ENCODE peak calls at places on chromosomes 13 and 19, in six cellular contexts. One of them, this sample, is unnamed. For H3K27me3, the result is how much of the 10 kb centered on the place peaks cover.

GRCh38 chr19:43620061-43621001 is 902 bp upstream of the ZNF428 start:
- DNase-seq in heart left ventricle: no peak
- DNase-seq in sigmoid colon: no peak
- DNase-seq in prostate gland: no peak
- DNase-seq in H1: no peak
- DNase-seq in tibial nerve: no peak
- DNase-seq in this sample: no peak

GRCh38 chr19:47227347-47228167 is 3.4 kb downstream of the BBC3 start:
- DNase-seq in heart left ventricle: peak
- DNase-seq in tibial nerve: peak
- DNase-seq in prostate gland: peak
- DNase-seq in H1: peak
- DNase-seq in sigmoid colon: peak
- DNase-seq in this sample: peak

GRCh38 chr13:44237276-44237767 is 136.3 kb upstream of the SERP2 start:
- DNase-seq in tibial nerve: peak
- DNase-seq in H1: no peak
- DNase-seq in sigmoid colon: peak
- DNase-seq in prostate gland: peak
- DNase-seq in heart left ventricle: peak
- DNase-seq in this sample: peak

GRCh38 chr13:29171244-29171643 is 351.1 kb downstream of the MTUS2 start:
- DNase-seq in tibial nerve: no peak
- DNase-seq in H1: no peak
- DNase-seq in sigmoid colon: no peak
- DNase-seq in prostate gland: no peak
- DNase-seq in heart left ventricle: no peak
- DNase-seq in this sample: no peak

GRCh38 chr19:30222993-30223865 is 149.0 kb upstream of the ZNF536 start:
- DNase-seq in prostate gland: no peak
- DNase-seq in heart left ventricle: no peak
- DNase-seq in sigmoid colon: peak
- DNase-seq in tibial nerve: no peak
- DNase-seq in H1: peak
- DNase-seq in this sample: no peak

GRCh38 chr19:35017507-35017906 is 12.8 kb upstream of the SCN1B start:
- DNase-seq in sigmoid colon: peak
- DNase-seq in tibial nerve: no peak
- DNase-seq in H1: no peak
- DNase-seq in heart left ventricle: no peak
- DNase-seq in prostate gland: no peak
- DNase-seq in this sample: no peak

GRCh38 chr19:39257227-39257626 is 8.6 kb upstream of the IFNL4 start:
- DNase-seq in tibial nerve: no peak
- DNase-seq in heart left ventricle: no peak
- DNase-seq in H1: no peak
- DNase-seq in prostate gland: no peak
- DNase-seq in sigmoid colon: no peak
- DNase-seq in this sample: no peak

GRCh38 chr13:44259045-44260042 is 114.3 kb upstream of the SERP2 start:
- DNase-seq in H1: no peak
- DNase-seq in tibial nerve: no peak
- DNase-seq in prostate gland: no peak
- DNase-seq in sigmoid colon: no peak
- DNase-seq in heart left ventricle: peak
- DNase-seq in this sample: peak

GRCh38 chr19:8595651-8596050 is 14.9 kb downstream of the ADAMTS10 start:
- DNase-seq in sigmoid colon: no peak
- DNase-seq in heart left ventricle: no peak
- DNase-seq in prostate gland: no peak
- DNase-seq in tibial nerve: no peak
- DNase-seq in H1: no peak
- DNase-seq in this sample: no peak

GRCh38 chr13:29526741-29527140 is 68.7 kb downstream of the SLC7A1 start:
- DNase-seq in heart left ventricle: no peak
- DNase-seq in prostate gland: no peak
- DNase-seq in H1: no peak
- DNase-seq in tibial nerve: no peak
- DNase-seq in sigmoid colon: no peak
- DNase-seq in this sample: no peak

GRCh38 chr13:42146359-42146758 is 97.9 kb downstream of the DGKH start:
- DNase-seq in heart left ventricle: no peak
- DNase-seq in H1: no peak
- DNase-seq in prostate gland: no peak
- DNase-seq in tibial nerve: no peak
- DNase-seq in sigmoid colon: no peak
- DNase-seq in this sample: no peak

GRCh38 chr13:19957320-19958118 is 1.0 kb upstream of the ZMYM2 start:
- DNase-seq in sigmoid colon: peak
- DNase-seq in H1: peak
- DNase-seq in prostate gland: peak
- DNase-seq in tibial nerve: peak
- DNase-seq in heart left ventricle: peak
- DNase-seq in this sample: peak

GRCh38 chr13:33276581-33276980 is 9.0 kb downstream of the STARD13 start:
- DNase-seq in sigmoid colon: no peak
- DNase-seq in H1: no peak
- DNase-seq in prostate gland: no peak
- DNase-seq in heart left ventricle: no peak
- DNase-seq in tibial nerve: no peak
- DNase-seq in this sample: no peak

GRCh38 chr19:38649305-38650179 is 2.1 kb downstream of the ACTN4 start:
- DNase-seq in H1: no peak
- DNase-seq in heart left ventricle: peak
- DNase-seq in prostate gland: peak
- DNase-seq in tibial nerve: no peak
- DNase-seq in sigmoid colon: no peak
- DNase-seq in this sample: no peak

GRCh38 chr19:19662866-19663291 is 597 bp downstream of the ATP13A1 start:
- DNase-seq in heart left ventricle: no peak
- DNase-seq in prostate gland: no peak
- DNase-seq in H1: no peak
- DNase-seq in tibial nerve: no peak
- DNase-seq in sigmoid colon: peak
- DNase-seq in this sample: no peak

GRCh38 chr13:106381083-106381482 is 154.4 kb downstream of the EFNB2 start:
- DNase-seq in prostate gland: no peak
- DNase-seq in sigmoid colon: no peak
- DNase-seq in H1: no peak
- DNase-seq in heart left ventricle: no peak
- DNase-seq in tibial nerve: no peak
- DNase-seq in this sample: no peak

GRCh38 chr19:6801397-6802086 is 29.0 kb downstream of the VAV1 start:
- DNase-seq in heart left ventricle: peak
- DNase-seq in prostate gland: peak
- DNase-seq in sigmoid colon: peak
- DNase-seq in tibial nerve: no peak
- DNase-seq in H1: peak
- DNase-seq in this sample: no peak

GRCh38 chr19:32150605-32151004 is 194.8 kb upstream of the ZNF507 start:
- DNase-seq in tibial nerve: no peak
- DNase-seq in heart left ventricle: no peak
- DNase-seq in sigmoid colon: no peak
- DNase-seq in prostate gland: no peak
- DNase-seq in H1: no peak
- DNase-seq in this sample: no peak
- TF ChIP-seq POLR2A in tibial nerve: no peak
- TF ChIP-seq POLR2A in heart left ventricle: no peak
- TF ChIP-seq POLR2A in sigmoid colon: no peak
- TF ChIP-seq POLR2A in prostate gland: no peak
- TF ChIP-seq POLR2A in H1: no peak
- TF ChIP-seq POLR2A in this sample: no peak

DNA sequence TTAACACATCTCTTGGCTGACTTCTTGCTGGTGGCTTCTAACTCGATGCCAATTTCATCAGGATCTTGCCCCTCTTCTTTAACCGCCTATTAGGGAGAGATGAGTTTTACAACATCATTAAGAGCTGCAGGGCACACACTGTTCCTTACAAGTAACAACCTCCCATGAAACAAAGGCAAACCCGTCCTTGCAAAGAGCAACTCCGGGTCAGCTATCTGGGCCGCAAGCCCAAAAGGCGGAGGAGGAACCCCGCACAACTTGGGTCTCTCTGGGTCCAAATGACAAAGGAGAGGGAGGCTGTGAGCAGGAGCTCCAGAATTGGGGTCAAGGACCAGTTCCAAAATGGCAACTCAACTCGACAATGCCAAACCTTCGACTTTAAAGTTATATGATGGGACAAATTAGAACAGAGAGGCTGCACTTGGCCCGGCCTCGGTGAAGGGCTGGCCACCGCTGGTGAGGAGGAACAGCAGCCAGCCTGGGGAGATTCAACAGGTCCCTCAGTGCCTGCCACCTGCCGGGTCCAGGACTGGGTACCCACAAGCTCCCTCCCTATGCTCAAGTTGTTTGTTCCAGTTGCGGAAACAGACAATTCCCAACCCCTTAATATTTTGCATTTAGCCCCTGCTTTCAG is 1.1 kb downstream of the SAFB2 start:
- DNase-seq in sigmoid colon: peak
- DNase-seq in H1: no peak
- DNase-seq in prostate gland: peak
- DNase-seq in heart left ventricle: no peak
- DNase-seq in tibial nerve: no peak
- DNase-seq in this sample: peak
- H3K27ac ChIP-seq in sigmoid colon: peak
- H3K27ac ChIP-seq in H1: no peak
- H3K27ac ChIP-seq in prostate gland: peak
- H3K27ac ChIP-seq in heart left ventricle: peak
- H3K27ac ChIP-seq in tibial nerve: peak
- H3K27ac ChIP-seq in this sample: peak

DNA sequence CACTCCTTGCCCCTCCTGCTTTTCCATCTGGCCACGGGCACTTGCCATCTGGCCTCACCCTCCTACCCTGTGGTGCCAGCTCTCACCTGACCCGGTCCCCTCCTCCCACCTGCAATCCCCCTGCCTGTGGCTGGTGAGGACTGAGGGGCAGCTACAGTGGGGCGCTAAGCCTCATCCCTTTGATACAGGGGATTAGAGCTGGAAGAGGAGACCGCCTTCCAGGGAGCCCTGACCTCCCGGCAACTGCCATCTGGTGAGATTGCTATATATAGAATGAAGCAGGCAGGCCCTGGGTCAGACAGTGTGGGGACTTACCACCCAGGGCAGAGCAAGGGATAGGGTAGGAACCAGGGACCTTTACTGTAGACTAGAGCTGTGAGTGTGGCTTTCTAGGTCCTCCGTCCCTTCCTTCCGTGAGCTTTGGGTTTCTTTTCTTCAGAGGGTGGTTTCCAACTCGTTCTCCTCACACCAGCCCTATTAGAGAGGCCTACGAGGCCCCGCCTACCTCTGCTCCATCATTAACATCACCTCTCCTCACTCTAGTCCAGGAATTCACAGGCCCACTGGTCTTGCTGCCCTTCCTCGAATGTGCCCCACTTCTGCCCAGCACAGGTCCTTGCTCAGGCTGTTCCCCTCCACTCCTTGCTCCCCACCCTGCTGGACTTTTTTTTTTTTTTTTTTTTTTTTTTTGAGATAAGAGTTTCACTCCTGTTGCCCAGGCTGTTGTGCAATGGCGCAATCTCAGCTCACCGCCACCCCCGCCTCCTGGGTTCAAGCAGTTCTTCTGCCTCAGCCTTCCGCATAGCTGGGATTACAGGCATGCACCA is 7.7 kb downstream of the KASH5 start:
- DNase-seq in sigmoid colon: no peak
- DNase-seq in H1: no peak
- DNase-seq in tibial nerve: no peak
- DNase-seq in heart left ventricle: no peak
- DNase-seq in prostate gland: no peak
- DNase-seq in this sample: no peak
- H3K27me3 ChIP-seq in sigmoid colon: under half
- H3K27me3 ChIP-seq in H1: under half
- H3K27me3 ChIP-seq in tibial nerve: under half
- H3K27me3 ChIP-seq in heart left ventricle: under half
- H3K27me3 ChIP-seq in prostate gland: under half
- H3K27me3 ChIP-seq in this sample: under half

DNA sequence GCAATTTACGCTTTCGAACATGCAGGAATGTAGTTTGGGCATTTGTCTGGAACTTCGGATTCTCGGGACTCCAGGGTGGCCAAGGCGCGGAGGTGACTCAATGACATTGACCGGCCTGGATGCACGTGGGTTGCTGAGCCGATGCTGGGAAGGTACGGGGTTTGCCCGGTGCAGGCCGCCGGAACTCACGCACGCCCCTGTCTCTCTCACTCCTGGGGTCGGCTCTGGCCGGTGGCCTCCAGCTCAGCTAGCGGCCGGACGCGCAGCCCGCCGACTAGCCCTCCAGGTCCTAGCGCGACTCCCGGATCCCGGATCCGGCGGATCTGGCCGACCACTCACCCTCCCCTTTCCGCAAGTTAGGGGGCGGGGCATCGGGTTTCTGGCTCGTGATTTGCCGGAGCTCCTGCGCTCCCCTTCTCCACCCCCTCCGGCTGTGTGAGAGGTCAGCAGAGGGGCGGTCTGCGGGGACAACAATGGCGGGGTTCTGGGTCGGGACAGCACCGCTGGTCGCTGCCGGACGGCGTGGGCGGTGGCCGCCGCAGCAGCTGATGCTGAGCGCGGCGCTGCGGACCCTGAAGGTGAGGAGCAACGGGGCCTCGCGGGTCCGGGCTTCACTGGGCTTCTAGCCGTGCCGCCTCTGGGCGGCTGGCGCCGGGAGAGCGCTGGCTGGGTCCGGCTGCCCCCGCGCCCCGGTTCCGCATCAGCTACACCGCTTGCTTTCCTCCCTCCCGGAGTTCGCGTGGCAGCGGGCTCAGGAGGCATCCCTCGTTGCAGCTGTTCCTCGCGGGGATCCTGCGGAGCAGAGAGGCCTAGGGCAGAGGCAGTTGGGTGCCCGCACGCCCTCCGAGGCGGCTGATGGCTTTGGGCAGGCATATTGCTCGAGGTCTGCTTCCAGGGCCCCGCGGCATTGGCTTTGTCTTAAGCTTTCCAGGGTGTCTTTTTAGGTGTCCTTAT is at the start of gene PCCA:
- DNase-seq in sigmoid colon: peak
- DNase-seq in tibial nerve: peak
- DNase-seq in heart left ventricle: peak
- DNase-seq in H1: peak
- DNase-seq in prostate gland: peak
- DNase-seq in this sample: peak
- TF ChIP-seq POLR2A in sigmoid colon: no peak
- TF ChIP-seq POLR2A in tibial nerve: peak
- TF ChIP-seq POLR2A in heart left ventricle: no peak
- TF ChIP-seq POLR2A in H1: peak
- TF ChIP-seq POLR2A in prostate gland: peak
- TF ChIP-seq POLR2A in this sample: peak

GRCh38 chr13:79833972-79834371 is 353.0 kb downstream of the NDFIP2 start:
- DNase-seq in sigmoid colon: no peak
- DNase-seq in tibial nerve: no peak
- DNase-seq in heart left ventricle: no peak
- DNase-seq in H1: no peak
- DNase-seq in prostate gland: no peak
- DNase-seq in this sample: no peak

GRCh38 chr13:79837741-79838450 is 356.9 kb downstream of the NDFIP2 start:
- DNase-seq in heart left ventricle: no peak
- DNase-seq in sigmoid colon: no peak
- DNase-seq in H1: no peak
- DNase-seq in prostate gland: no peak
- DNase-seq in tibial nerve: no peak
- DNase-seq in this sample: no peak
- H3K27ac ChIP-seq in heart left ventricle: no peak
- H3K27ac ChIP-seq in sigmoid colon: no peak
- H3K27ac ChIP-seq in H1: no peak
- H3K27ac ChIP-seq in prostate gland: no peak
- H3K27ac ChIP-seq in tibial nerve: no peak
- H3K27ac ChIP-seq in this sample: no peak